ENCODE peak calls at places on chromosomes 3 and 15, in four cellular contexts. U, H, Q and K are unnamed samples.

GRCh38 chr3:44685128-44685800 is 27.2 kb upstream of the ZNF502 start:
- DNase-seq in Q (peak), U (peak), H (peak), K (peak)

GRCh38 chr3:84772841-84773240 is 185.9 kb upstream of the CADM2 start:
- DNase-seq in Q (no peak), U (no peak), H (no peak), K (peak)

GRCh38 chr3:187169231-187169960 is 27.9 kb upstream of the RTP1 start:
- DNase-seq in Q (no peak), U (no peak), H (no peak), K (no peak)

GRCh38 chr15:79970921-79971434 is at the start of gene BCL2A1:
- DNase-seq in Q (no peak), U (no peak), H (peak), K (no peak)

GRCh38 chr3:46466871-46467403 is 2.2 kb upstream of the LTF start:
- DNase-seq in H (no peak), U (no peak), Q (no peak), K (no peak)

GRCh38 chr3:114775395-114775794 is 371.7 kb downstream of the ZBTB20 start:
- DNase-seq in Q (no peak), H (no peak), U (no peak), K (no peak)

GRCh38 chr3:194285024-194285858 is 65.9 kb downstream of the CPN2 start:
- DNase-seq in Q (no peak), U (peak), H (no peak), K (no peak)

GRCh38 chr3:153158961-153159735 is 2.9 kb upstream of the RAP2B start:
- DNase-seq in Q (no peak), H (no peak), U (no peak), K (no peak)

GRCh38 chr3:78728406-78729145 is 1039.2 kb downstream of the ROBO1 start:
- DNase-seq in H (no peak), U (peak), Q (no peak), K (peak)

GRCh38 chr3:86793786-86794185 is 197.2 kb downstream of the VGLL3 start:
- DNase-seq in H (peak), Q (peak), U (no peak), K (no peak)

GRCh38 chr3:128449111-128449638 is 17.5 kb downstream of the DNAJB8 start:
- DNase-seq in H (no peak), Q (no peak), U (no peak), K (no peak)

GRCh38 chr15:101718896-101719295 is 5.4 kb downstream of the TARS3 start:
- DNase-seq in Q (no peak), U (no peak), H (no peak), K (no peak)

GRCh38 chr3:136578290-136578689 is 173.9 kb downstream of the STAG1 start:
- DNase-seq in U (no peak), H (no peak), Q (no peak), K (no peak)

GRCh38 chr3:61702453-61702852 is 141.1 kb downstream of the PTPRG start:
- DNase-seq in H (no peak), Q (no peak), U (no peak), K (no peak)

GRCh38 chr15:68553994-68554715 is 24.6 kb upstream of the CORO2B start:
- DNase-seq in Q (peak), U (peak), H (peak), K (peak)

GRCh38 chr15:32674681-32675080 is 33.2 kb downstream of the SCG5 start:
- DNase-seq in U (no peak), Q (no peak), H (no peak), K (no peak)

GRCh38 chr3:151434151-151434890 is 26.5 kb downstream of the IGSF10 start:
- DNase-seq in H (peak), Q (no peak), U (no peak), K (no peak)

GRCh38 chr3:157572559-157573270 is 69.5 kb upstream of the VEPH1 start:
- DNase-seq in H (no peak), Q (no peak), U (no peak), K (peak)

GRCh38 chr15:67067161-67067853 is 1.9 kb downstream of the SMAD3 start:
- DNase-seq in Q (no peak), H (no peak), U (peak), K (no peak)

GRCh38 chr3:170471149-170471548 is 52.5 kb downstream of the CLDN11 start:
- DNase-seq in U (no peak), H (peak), Q (no peak), K (no peak)

GRCh38 chr3:111165411-111165810 is 93.8 kb downstream of the NECTIN3 start:
- DNase-seq in Q (no peak), U (no peak), H (no peak), K (no peak)

GRCh38 chr15:73840771-73841170 is 32.6 kb upstream of the TBC1D21 start:
- DNase-seq in U (no peak), H (no peak), Q (no peak), K (no peak)

GRCh38 chr3:170423001-170423615 is 4.4 kb downstream of the CLDN11 start:
- DNase-seq in H (no peak), Q (no peak), U (no peak), K (no peak)

GRCh38 chr3:64239841-64240240 is 14.6 kb upstream of the PRICKLE2 start:
- DNase-seq in U (no peak), H (no peak), Q (no peak), K (no peak)

GRCh38 chr3:152399374-152399773 is 130.6 kb downstream of the MBNL1 start:
- DNase-seq in H (no peak), Q (no peak), U (no peak), K (no peak)

GRCh38 chr3:152650177-152650576 is 184.8 kb upstream of the P2RY1 start:
- DNase-seq in U (no peak), Q (no peak), H (no peak), K (no peak)

GRCh38 chr3:44395714-44396113 is 57.1 kb downstream of the TCAIM start:
- DNase-seq in Q (no peak), H (no peak), U (no peak), K (no peak)

GRCh38 chr3:151976211-151977050 is 103.0 kb downstream of the SUCNR1 start:
- DNase-seq in U (no peak), Q (no peak), H (peak), K (no peak)

GRCh38 chr3:122893282-122893681 is 98.4 kb downstream of the SLC49A4 start:
- DNase-seq in Q (no peak), H (no peak), U (no peak), K (no peak)

GRCh38 chr15:75583689-75584088 is 4.6 kb upstream of the PTPN9 start:
- DNase-seq in U (no peak), H (no peak), Q (no peak), K (no peak)

GRCh38 chr15:69463182-69463756 is 10.7 kb downstream of the RPLP1 start:
- DNase-seq in U (no peak), H (no peak), Q (no peak), K (no peak)

GRCh38 chr3:59334585-59334984 is 284.8 kb upstream of the CFAP20DC start:
- DNase-seq in U (no peak), H (no peak), Q (no peak), K (no peak)

GRCh38 chr15:89820651-89821611 is 6.3 kb upstream of the ANPEP start:
- DNase-seq in U (no peak), H (no peak), Q (no peak), K (no peak)